ENCODE peak calls at places on chromosomes 5 and 9, in six cellular contexts. One of them, this sample, is unnamed.

GRCh38 chr9:89601856-89602562 is 2.8 kb upstream of the GADD45G start:
- DNase-seq in right cardiac atrium: no peak
- DNase-seq in tibial nerve: no peak
- DNase-seq in pulmonary artery endothelial cell: no peak
- DNase-seq in GM04504: no peak
- DNase-seq in AG08396: no peak
- DNase-seq in this sample: no peak

GRCh38 chr9:96661711-96662110 is 6.6 kb upstream of the PRXL2C start:
- DNase-seq in AG08396: no peak
- DNase-seq in GM04504: no peak
- DNase-seq in pulmonary artery endothelial cell: no peak
- DNase-seq in right cardiac atrium: no peak
- DNase-seq in tibial nerve: no peak
- DNase-seq in this sample: no peak

GRCh38 chr5:144144956-144145751 is 25.3 kb downstream of the YIPF5 start:
- DNase-seq in GM04504: no peak
- DNase-seq in AG08396: no peak
- DNase-seq in right cardiac atrium: no peak
- DNase-seq in tibial nerve: no peak
- DNase-seq in pulmonary artery endothelial cell: peak
- DNase-seq in this sample: peak

GRCh38 chr5:98631311-98632054 is 142.0 kb upstream of the RGMB start:
- DNase-seq in right cardiac atrium: no peak
- DNase-seq in GM04504: peak
- DNase-seq in tibial nerve: no peak
- DNase-seq in pulmonary artery endothelial cell: no peak
- DNase-seq in AG08396: peak
- DNase-seq in this sample: no peak

GRCh38 chr9:93223241-93224180 is 39.6 kb downstream of the WNK2 start:
- DNase-seq in AG08396: peak
- DNase-seq in GM04504: peak
- DNase-seq in pulmonary artery endothelial cell: no peak
- DNase-seq in right cardiac atrium: peak
- DNase-seq in tibial nerve: no peak
- DNase-seq in this sample: no peak

GRCh38 chr9:13431137-13431536 is 151.6 kb upstream of the MPDZ start:
- DNase-seq in right cardiac atrium: peak
- DNase-seq in GM04504: no peak
- DNase-seq in AG08396: no peak
- DNase-seq in tibial nerve: no peak
- DNase-seq in pulmonary artery endothelial cell: no peak
- DNase-seq in this sample: no peak

GRCh38 chr9:19799784-19800183 is 10.9 kb upstream of the SLC24A2 start:
- DNase-seq in right cardiac atrium: no peak
- DNase-seq in pulmonary artery endothelial cell: no peak
- DNase-seq in GM04504: no peak
- DNase-seq in AG08396: no peak
- DNase-seq in tibial nerve: no peak
- DNase-seq in this sample: no peak

GRCh38 chr9:114908796-114909448 is 21.5 kb downstream of the TNFSF8 start:
- DNase-seq in AG08396: no peak
- DNase-seq in pulmonary artery endothelial cell: no peak
- DNase-seq in GM04504: no peak
- DNase-seq in tibial nerve: no peak
- DNase-seq in right cardiac atrium: no peak
- DNase-seq in this sample: no peak

GRCh38 chr5:44862808-44863207 is 54.1 kb downstream of the MRPS30 start:
- DNase-seq in GM04504: no peak
- DNase-seq in tibial nerve: no peak
- DNase-seq in pulmonary artery endothelial cell: no peak
- DNase-seq in AG08396: peak
- DNase-seq in right cardiac atrium: no peak
- DNase-seq in this sample: no peak